ENCODE peak calls at places on chromosomes 5 and 9, in five cellular contexts. G is Panc1, H is breast epithelium, P is fibroblast of lung, J is colonic mucosa. M is an unnamed sample.

GRCh38 chr5:79845448-79846197 is 145.4 kb downstream of the MTX3 start:
- DNase-seq in P (peak; percentile 72), G (no peak), H (no peak), J (no peak), M (no peak)

GRCh38 chr5:53368516-53368915 is 111.9 kb upstream of the FST start:
- DNase-seq in J (no peak), H (no peak), P (peak; percentile 52), G (no peak), M (no peak)

GRCh38 chr9:3769646-3770045 is 243.8 kb upstream of the RFX3 start:
- DNase-seq in H (no peak), G (no peak), J (no peak), P (no peak), M (no peak)

GRCh38 chr5:125541085-125541484 is 794.6 kb upstream of the ZNF608 start:
- DNase-seq in G (no peak), H (no peak), J (no peak), P (no peak), M (no peak)

GRCh38 chr5:75335952-75336624 is 932 bp upstream of the HMGCR start:
- DNase-seq in P (peak; percentile 89), H (no peak), G (peak; percentile 53), J (peak; percentile 63), M (no peak)

GRCh38 chr9:71145179-71145578 is 23.8 kb upstream of the TRPM3 start:
- DNase-seq in H (no peak), G (no peak), P (no peak), J (no peak), M (no peak)

GRCh38 chr9:127204771-127205470 is 59.7 kb upstream of the GARNL3 start:
- DNase-seq in G (no peak), J (no peak), P (peak; percentile 47), H (no peak), M (no peak)

GRCh38 chr9:76882686-76883085 is 23.2 kb downstream of the PRUNE2 start:
- DNase-seq in G (no peak), H (no peak), J (no peak), P (no peak), M (no peak)

GRCh38 chr5:1527533-1528205 is 3.9 kb upstream of the LPCAT1 start:
- DNase-seq in G (no peak), H (no peak), P (no peak), J (no peak), M (peak; percentile 1)

GRCh38 chr5:74233571-74233970 is 407.0 kb downstream of the ENC1 start:
- DNase-seq in H (no peak), P (peak; percentile 61), J (no peak), G (peak; percentile 60), M (no peak)

GRCh38 chr5:29197636-29198035 is 1995.8 kb upstream of the CDH6 start:
- DNase-seq in H (no peak), P (no peak), G (no peak), J (no peak), M (no peak)

GRCh38 chr5:80705801-80706200 is 51.0 kb upstream of the DHFR start:
- DNase-seq in P (no peak), J (no peak), H (no peak), G (no peak), M (no peak)

GRCh38 chr5:177605078-177605477 is 5.1 kb downstream of the B4GALT7 start:
- DNase-seq in H (no peak), G (no peak), J (peak; percentile 71), P (no peak), M (no peak)

GRCh38 chr5:172941067-172941516 is 18.1 kb upstream of the RPL26L1 start:
- DNase-seq in J (no peak), P (no peak), H (no peak), G (no peak), M (no peak)

GRCh38 chr5:122126711-122127385 is 2.5 kb upstream of the ZNF474 start:
- DNase-seq in G (no peak), H (no peak), P (peak; percentile 48), J (no peak), M (peak; percentile 45)

GRCh38 chr9:35001285-35001677 is 11.7 kb downstream of the DNAJB5 start:
- DNase-seq in J (no peak), G (no peak), P (no peak), H (no peak), M (no peak)

GRCh38 chr5:170169996-170170395 is 62.8 kb upstream of the C5orf58 start:
- DNase-seq in J (no peak), G (no peak), P (no peak), H (no peak), M (no peak)

GRCh38 chr5:154977409-154977808 is 36.1 kb upstream of the KIF4B start:
- DNase-seq in J (no peak), P (peak; percentile 13), G (no peak), H (no peak), M (no peak)

GRCh38 chr5:130213607-130214006 is 309.3 kb downstream of the CHSY3 start:
- DNase-seq in H (no peak), J (no peak), P (peak; percentile 3), G (no peak), M (no peak)

GRCh38 chr9:129102791-129103594 is 7.6 kb downstream of the CRAT start:
- DNase-seq in P (peak; percentile 40), J (peak; percentile 54), G (no peak), H (no peak), M (peak; percentile 60)
- TF ChIP-seq CTCF in P (peak; percentile 41), J (peak; percentile 46), G (peak; percentile 77), H (peak; percentile 18), M (peak; percentile 45)

DNA sequence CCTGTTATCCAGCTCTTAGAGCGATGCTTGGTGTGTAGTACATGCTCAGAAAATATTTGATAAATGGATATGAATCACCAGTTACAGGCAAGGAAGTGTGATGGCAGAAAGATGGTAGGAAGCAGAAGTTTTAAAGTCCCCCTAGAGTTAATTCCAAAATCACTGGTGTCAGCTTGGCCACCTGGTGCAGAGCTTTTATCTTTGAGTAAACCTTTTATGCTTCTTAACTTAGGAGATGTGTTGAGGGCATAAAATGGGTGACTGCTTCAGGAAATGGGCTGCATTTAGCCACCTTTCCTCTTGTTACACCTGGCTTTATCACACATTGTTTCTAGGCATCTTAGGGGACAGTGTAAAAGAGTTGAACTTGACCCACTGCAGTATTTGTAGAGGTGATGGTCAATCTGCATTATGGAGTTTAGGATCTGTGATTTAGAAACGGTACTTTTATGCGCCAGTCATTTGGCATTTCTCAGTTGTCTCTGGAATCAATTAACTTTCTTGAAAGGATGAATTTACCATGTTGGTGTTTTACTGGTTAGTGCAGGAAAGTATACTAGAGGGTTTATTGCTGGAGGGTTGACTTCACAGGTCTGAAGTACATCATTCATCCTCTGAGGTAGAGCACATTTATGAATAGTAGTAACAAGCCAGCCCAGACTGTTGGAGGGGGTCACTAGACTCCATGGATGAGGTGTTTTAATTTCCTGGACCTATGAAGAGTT is 7.5 kb upstream of the FAM120AOS start:
- DNase-seq in P (no peak), J (no peak), H (no peak), G (no peak), M (no peak)
- H3K4me3 ChIP-seq in P (no peak overlapping the region), J (no peak overlapping the region), H (no peak overlapping the region), G (no peak overlapping the region), M (no peak overlapping the region)

DNA sequence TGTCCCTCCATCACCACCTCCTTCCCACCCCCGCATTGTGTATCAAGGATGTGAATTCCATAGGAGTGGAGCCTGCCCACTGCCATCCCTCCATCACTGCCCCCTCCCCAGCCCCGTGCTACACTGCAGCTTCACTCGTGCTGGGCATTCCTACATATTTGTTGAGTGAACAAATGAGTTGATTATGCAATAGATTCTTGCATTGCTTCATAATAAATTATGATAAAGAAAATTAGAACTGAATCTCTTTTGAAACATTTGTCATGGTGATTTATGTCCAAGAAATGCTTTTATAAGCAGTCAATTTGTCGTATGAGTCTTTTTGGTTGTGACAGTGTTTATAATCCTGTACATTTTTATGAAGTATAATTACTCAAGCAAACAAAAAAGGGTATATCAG is 83.2 kb downstream of the IRX1 start:
- DNase-seq in G (no peak), J (no peak), H (no peak), P (no peak), M (no peak)
- H3K27me3 ChIP-seq in G (no peaks in the 10 kb centered on the region), J (no peaks in the 10 kb centered on the region), H (no peaks in the 10 kb centered on the region), P (no peaks in the 10 kb centered on the region), M (no peaks in the 10 kb centered on the region)

GRCh38 chr5:93594591-93595419 is 11.8 kb downstream of the NR2F1 start:
- DNase-seq in P (peak; percentile 51), J (no peak), G (no peak), H (no peak), M (no peak)
- TF ChIP-seq CTCF in P (no peak), J (no peak), G (no peak), H (no peak), M (no peak)

DNA sequence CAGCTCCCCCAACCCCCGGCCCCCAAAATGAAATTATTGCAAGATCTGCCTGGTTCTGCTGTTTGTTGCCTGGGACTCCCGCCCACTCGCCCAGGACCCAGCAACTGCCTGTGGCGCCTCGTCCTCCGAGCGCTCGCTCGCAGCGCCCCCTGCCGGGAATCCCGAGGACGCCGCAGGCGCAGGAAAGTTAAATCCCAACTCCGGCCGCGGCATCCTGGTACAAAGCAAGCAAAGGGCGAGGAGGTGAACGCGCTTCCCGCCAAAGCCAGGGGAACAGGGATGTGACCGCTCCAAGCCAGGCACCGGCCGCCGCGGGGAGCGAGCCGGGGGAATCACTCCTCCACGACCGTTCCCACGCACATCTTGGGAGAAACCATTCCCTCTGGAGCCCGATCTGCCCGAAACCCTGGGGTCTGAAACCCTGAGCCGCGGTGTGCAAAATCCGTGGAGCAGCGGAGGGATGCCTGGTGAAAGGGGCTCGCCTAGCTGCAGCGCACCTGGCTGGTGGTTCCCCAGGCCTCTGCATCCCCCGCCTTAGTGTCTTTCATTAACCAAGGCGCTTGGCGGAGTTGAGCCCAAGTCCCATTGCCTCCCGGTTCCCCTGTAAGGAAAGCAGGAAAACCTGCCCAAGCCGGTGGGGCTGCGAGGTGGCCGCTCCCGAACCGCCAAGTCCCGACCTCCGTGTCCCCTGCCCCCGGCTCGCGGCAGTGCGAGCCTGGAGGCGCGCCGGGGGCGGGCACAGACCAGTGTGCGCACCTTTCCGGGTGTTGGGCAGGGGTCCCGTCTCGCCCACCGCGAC is 1.2 kb downstream of the SEMA5A start:
- DNase-seq in H (peak; percentile 87), G (peak; percentile 27), J (peak; percentile 92), P (peak; percentile 85), M (peak; percentile 82)
- H3K4me3 ChIP-seq in H (peak overlapping the region; percentile 73), G (peak overlapping the region; percentile 36), J (peak overlapping the region; percentile 60), P (peak overlapping the region; percentile 77), M (peak overlapping the region; percentile 81)